ENCODE peak calls at places on chromosomes 13 and 19, in ten cellular contexts. H is ascending aorta, A is AG09309, I is heart right ventricle, Z is AG04449, T is MM.1S, W is cardiac muscle cell, X is fibroblast of lung, R is fibroblast of pulmonary artery, F is sigmoid colon. B is an unnamed sample.

GRCh38 chr13:72097568-72097967 is 230.6 kb upstream of the DACH1 start:
- DNase-seq in H (no peak), A (no peak), I (no peak), Z (no peak), T (no peak), W (no peak), X (no peak), R (no peak), F (no peak), B (no peak)

GRCh38 chr13:49579501-49579900 is 5.9 kb downstream of the RCBTB1 start:
- DNase-seq in H (no peak), A (no peak), I (no peak), Z (no peak), T (no peak), W (no peak), X (no peak), R (no peak), F (no peak), B (no peak)

GRCh38 chr19:34120846-34121639 is 51.3 kb upstream of the LSM14A start:
- DNase-seq in H (no peak), A (no peak), I (no peak), Z (no peak), T (peak; percentile 50), W (peak; percentile 23), X (peak; percentile 67), R (peak; percentile 71), F (no peak), B (no peak)

GRCh38 chr13:93982189-93982918 is 497.1 kb downstream of the DCT start:
- DNase-seq in H (no peak), A (no peak), I (no peak), Z (no peak), T (no peak), W (no peak), X (no peak), R (no peak), F (no peak), B (no peak)

GRCh38 chr13:104057851-104058250 is 991.6 kb upstream of the SLC10A2 start:
- DNase-seq in H (no peak), A (no peak), I (no peak), Z (no peak), T (no peak), W (no peak), X (peak; percentile 12), R (no peak), F (no peak), B (no peak)

GRCh38 chr19:6802336-6803035 is 30.0 kb downstream of the VAV1 start:
- DNase-seq in H (peak; percentile 72), A (no peak), I (peak; percentile 10), Z (no peak), T (peak; percentile 94), W (no peak), X (no peak), R (no peak), F (peak; percentile 67), B (peak; percentile 30)

GRCh38 chr19:24101459-24102122 is 14.6 kb downstream of the ZNF254 start:
- DNase-seq in H (no peak), A (no peak), I (no peak), Z (no peak), T (no peak), W (no peak), X (no peak), R (peak; percentile 26), F (no peak), B (no peak)

GRCh38 chr13:105436946-105437345 is 1098.5 kb downstream of the EFNB2 start:
- DNase-seq in H (no peak), A (no peak), I (no peak), Z (no peak), T (no peak), W (no peak), X (no peak), R (peak; percentile 86), F (no peak), B (no peak)

GRCh38 chr13:44759222-44759721 is 183.1 kb upstream of the TSC22D1 start:
- DNase-seq in H (no peak), A (no peak), I (no peak), Z (no peak), T (no peak), W (no peak), X (no peak), R (no peak), F (no peak), B (no peak)

GRCh38 chr13:111204438-111205177 is 89.5 kb downstream of the ARHGEF7 start:
- DNase-seq in H (peak; percentile 87), A (peak; percentile 56), I (peak; percentile 40), Z (no peak), T (no peak), W (no peak), X (peak; percentile 86), R (peak; percentile 86), F (peak; percentile 86), B (peak; percentile 48)

GRCh38 chr19:13169769-13170168 is 19.6 kb downstream of the IER2 start:
- DNase-seq in H (no peak), A (no peak), I (no peak), Z (no peak), T (no peak), W (no peak), X (peak; percentile 44), R (no peak), F (no peak), B (no peak)

GRCh38 chr19:13162749-13163608 is 12.8 kb downstream of the IER2 start:
- DNase-seq in H (peak; percentile 99), A (peak; percentile 91), I (peak; percentile 96), Z (peak; percentile 87), T (peak; percentile 56), W (peak; percentile 97), X (peak; percentile 98), R (peak; percentile 99), F (peak; percentile 99), B (peak; percentile 97)

GRCh38 chr19:13163609-13164364 is 13.6 kb downstream of the IER2 start:
- DNase-seq in H (peak; percentile 93), A (no peak), I (peak; percentile 70), Z (no peak), T (no peak), W (peak; percentile 54), X (peak; percentile 92), R (peak; percentile 94), F (peak; percentile 90), B (peak; percentile 67)

GRCh38 chr19:13164370-13165090 is 14.3 kb downstream of the IER2 start:
- DNase-seq in H (peak; percentile 75), A (no peak), I (peak; percentile 79), Z (no peak), T (no peak), W (peak; percentile 57), X (peak; percentile 83), R (peak; percentile 97), F (peak; percentile 77), B (peak; percentile 77)

DNA sequence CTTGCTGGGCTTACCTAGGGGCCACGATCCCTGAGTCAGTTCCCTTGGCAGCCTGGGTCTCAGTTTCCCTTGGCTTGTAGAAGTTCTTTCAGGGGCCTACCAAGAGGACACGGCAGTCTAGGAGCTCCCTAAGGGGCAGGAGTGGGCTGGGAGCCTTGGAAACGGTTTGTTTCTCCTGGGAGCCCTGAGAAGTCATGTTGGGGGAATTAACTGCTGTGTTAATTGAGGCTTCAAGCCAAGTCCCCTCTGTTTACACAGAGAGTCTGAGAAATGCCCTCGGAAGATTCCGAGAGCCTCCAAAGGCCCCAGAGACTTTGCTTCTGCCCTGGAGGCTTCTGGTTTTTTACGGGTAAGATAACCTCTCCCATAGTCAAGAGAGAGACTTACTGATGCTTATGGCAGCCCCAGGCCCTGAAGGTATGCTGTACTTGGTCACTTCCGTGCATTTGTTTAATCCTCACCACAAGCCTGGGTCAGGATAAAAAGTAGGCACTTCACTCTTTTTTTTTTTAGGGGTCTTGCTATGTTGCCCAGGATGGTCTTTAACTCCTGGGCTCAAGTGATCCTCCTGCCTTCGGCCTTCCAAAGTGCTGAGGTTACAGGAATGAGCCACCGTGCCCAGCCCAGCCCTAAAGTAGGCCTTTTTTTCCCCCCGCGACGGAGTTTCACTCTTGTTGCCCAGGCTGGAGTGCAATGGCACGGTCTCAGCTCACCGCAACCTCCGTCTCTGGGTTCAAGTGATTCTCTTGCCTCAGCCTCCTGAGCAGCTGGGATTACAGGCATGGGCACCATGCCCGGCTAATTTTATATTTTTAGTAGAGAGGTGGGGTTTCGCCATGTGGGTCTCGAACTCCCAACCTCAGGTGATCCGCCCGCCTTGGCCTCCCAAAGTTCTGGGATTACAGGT is 15.1 kb downstream of the IER2 start:
- DNase-seq in H (no peak), A (no peak), I (no peak), Z (no peak), T (no peak), W (no peak), X (peak; percentile 22), R (no peak), F (no peak), B (no peak)
- H3K4me3 ChIP-seq in H (no peak overlapping the region), A (no peak overlapping the region), I (no peak overlapping the region), Z (no peak overlapping the region), T (no peak overlapping the region), W (no peak overlapping the region), X (no peak overlapping the region), R (no peak overlapping the region), F (no peak overlapping the region), B (peak overlapping the region; percentile 59)

DNA sequence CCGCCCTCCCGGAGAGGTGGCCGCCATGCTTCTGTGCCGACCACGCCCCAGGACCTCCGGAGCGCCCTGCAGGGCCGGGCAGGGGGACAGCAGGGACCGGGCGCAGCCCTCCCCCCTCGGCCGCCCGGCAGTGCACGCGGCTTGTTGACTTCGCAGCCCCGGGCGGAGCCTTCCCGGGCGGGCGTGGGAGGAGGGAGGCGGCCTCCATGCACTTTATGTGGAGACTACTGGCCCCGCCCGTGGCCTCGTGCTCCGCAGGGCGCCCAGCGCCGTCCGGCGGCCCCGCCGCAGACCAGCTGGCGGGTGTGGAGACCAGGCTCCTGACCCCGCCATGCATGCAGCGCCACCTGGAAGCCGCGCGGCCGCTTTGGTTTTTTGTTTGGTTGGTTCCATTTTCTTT is 10.2 kb downstream of the CBARP start:
- DNase-seq in H (no peak), A (no peak), I (no peak), Z (no peak), T (no peak), W (no peak), X (no peak), R (no peak), F (no peak), B (no peak)
- H3K4me3 ChIP-seq in H (no peak overlapping the region), A (no peak overlapping the region), I (no peak overlapping the region), Z (no peak overlapping the region), T (no peak overlapping the region), W (no peak overlapping the region), X (no peak overlapping the region), R (no peak overlapping the region), F (no peak overlapping the region), B (no peak overlapping the region)

GRCh38 chr19:10010247-10010691 is at the start of gene COL5A3:
- DNase-seq in H (no peak), A (no peak), I (peak; percentile 81), Z (no peak), T (no peak), W (no peak), X (peak; percentile 70), R (peak; percentile 60), F (peak; percentile 88), B (peak; percentile 76)
- H3K4me3 ChIP-seq in H (peak within 1 kb of the TSS; percentile 60), A (peak within 1 kb of the TSS; percentile 61), I (peak within 1 kb of the TSS; percentile 43), Z (peak within 1 kb of the TSS; percentile 65), T (no peak within 1 kb of the TSS), W (no peak within 1 kb of the TSS), X (peak within 1 kb of the TSS; percentile 33), R (peak within 1 kb of the TSS; percentile 43), F (peak within 1 kb of the TSS; percentile 52), B (peak within 1 kb of the TSS; percentile 69)

DNA sequence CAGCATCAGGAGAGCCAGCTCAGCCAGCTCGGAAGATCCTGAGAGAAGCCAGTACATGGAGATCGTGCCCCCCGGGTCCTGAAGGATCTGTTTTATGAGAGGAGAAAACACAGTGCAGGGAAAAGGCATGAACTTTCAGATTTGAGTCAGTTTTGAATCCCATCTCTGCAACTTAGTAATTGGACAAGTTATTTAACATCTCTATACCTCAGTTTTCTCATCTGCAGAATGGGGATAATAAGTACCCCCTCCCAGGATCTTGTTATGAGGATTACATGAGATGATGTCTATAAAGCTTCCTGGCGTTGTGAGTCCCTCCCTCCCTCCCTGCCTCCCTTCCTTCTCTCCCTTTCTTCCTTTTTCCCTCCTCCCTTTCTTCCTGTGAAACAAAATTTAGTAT is 40.1 kb upstream of the GTF3A start:
- DNase-seq in H (no peak), A (no peak), I (no peak), Z (no peak), T (no peak), W (no peak), X (no peak), R (no peak), F (no peak), B (no peak)
- H3K4me3 ChIP-seq in H (no peak overlapping the region), A (no peak overlapping the region), I (no peak overlapping the region), Z (no peak overlapping the region), T (no peak overlapping the region), W (no peak overlapping the region), X (no peak overlapping the region), R (no peak overlapping the region), F (no peak overlapping the region), B (no peak overlapping the region)

B was measured in left ventricle myocardium inferior.